ENCODE peak calls at places on chromosomes 6 and 20, in four cellular contexts. Y, T, R and F are unnamed samples.

GRCh38 chr6:21831531-21832291 is 238.2 kb downstream of the SOX4 start:
- DNase-seq in Y (no peak), T (peak; percentile 54), R (no peak), F (no peak)

GRCh38 chr20:45019027-45019763 is 52.9 kb downstream of the STK4 start:
- DNase-seq in Y (no peak), T (no peak), R (no peak), F (peak; percentile 67)

GRCh38 chr6:158605266-158605878 is 39.2 kb downstream of the DYNLT1 start:
- DNase-seq in Y (no peak), T (peak; percentile 77), R (no peak), F (peak; percentile 79)

GRCh38 chr20:32440069-32440757 is 82.1 kb downstream of the ASXL1 start:
- DNase-seq in Y (no peak), T (no peak), R (peak; percentile 64), F (no peak)

GRCh38 chr6:8006208-8006607 is 58.0 kb downstream of the BLOC1S5 start:
- DNase-seq in Y (no peak), T (peak; percentile 24), R (no peak), F (no peak)

GRCh38 chr6:66096679-66097078 is 389.7 kb upstream of the EYS start:
- DNase-seq in Y (peak; percentile 59), T (no peak), R (no peak), F (no peak)

GRCh38 chr6:142702501-142703460 is 242.2 kb downstream of the HIVEP2 start:
- DNase-seq in Y (peak; percentile 79), T (peak; percentile 17), R (no peak), F (no peak)

GRCh38 chr20:57397004-57397692 is 6.0 kb downstream of the RBM38 start:
- DNase-seq in Y (peak; percentile 21), T (no peak), R (no peak), F (no peak)

GRCh38 chr6:166258854-166259276 is 49.3 kb downstream of the PRR18 start:
- DNase-seq in Y (peak; percentile 91), T (no peak), R (no peak), F (no peak)

GRCh38 chr20:44279228-44279627 is 31.8 kb downstream of the FITM2 start:
- DNase-seq in Y (no peak), T (no peak), R (no peak), F (no peak)

GRCh38 chr20:53655909-53656652 is 62.4 kb upstream of the ZNF217 start:
- DNase-seq in Y (no peak), T (no peak), R (no peak), F (no peak)

GRCh38 chr6:18308070-18308735 is 43.9 kb upstream of the DEK start:
- DNase-seq in Y (no peak), T (no peak), R (no peak), F (no peak)

GRCh38 chr20:39049684-39050554 is 87.8 kb downstream of the DHX35 start:
- DNase-seq in Y (peak; percentile 96), T (peak; percentile 90), R (no peak), F (peak; percentile 40)

GRCh38 chr6:150282806-150283205 is 86.0 kb upstream of the IYD start:
- DNase-seq in Y (no peak), T (no peak), R (no peak), F (no peak)

GRCh38 chr6:15368873-15369272 is 123.0 kb downstream of the JARID2 start:
- DNase-seq in Y (no peak), T (no peak), R (no peak), F (no peak)

GRCh38 chr6:302760-303159 is 10.5 kb downstream of the DUSP22 start:
- DNase-seq in Y (no peak), T (no peak), R (no peak), F (no peak)
- H3K9me3 ChIP-seq in Y (no peaks in the 10 kb centered on the region), T (no peaks in the 10 kb centered on the region), R (no peaks in the 10 kb centered on the region), F (peaks cover 13% of the 10 kb centered on the region)

GRCh38 chr20:60024245-60024644 is 66.0 kb downstream of the CDH26 start:
- DNase-seq in Y (no peak), T (no peak), R (no peak), F (no peak)
- H3K4me1 ChIP-seq in Y (no peaks in the 10 kb centered on the region), T (no peaks in the 10 kb centered on the region), R (no peaks in the 10 kb centered on the region), F (no peaks in the 10 kb centered on the region)

GRCh38 chr6:10589983-10590382 is 68.8 kb downstream of the GCNT2 start:
- DNase-seq in Y (no peak), T (no peak), R (no peak), F (no peak)

GRCh38 chr6:10588562-10589428 is 67.6 kb downstream of the GCNT2 start:
- DNase-seq in Y (no peak), T (no peak), R (no peak), F (no peak)

GRCh38 chr6:10589429-10589727 is 68.2 kb downstream of the GCNT2 start:
- DNase-seq in Y (no peak), T (no peak), R (no peak), F (no peak)

GRCh38 chr6:10586302-10586701 is 65.2 kb downstream of the GCNT2 start:
- DNase-seq in Y (no peak), T (peak; percentile 39), R (no peak), F (no peak)

DNA sequence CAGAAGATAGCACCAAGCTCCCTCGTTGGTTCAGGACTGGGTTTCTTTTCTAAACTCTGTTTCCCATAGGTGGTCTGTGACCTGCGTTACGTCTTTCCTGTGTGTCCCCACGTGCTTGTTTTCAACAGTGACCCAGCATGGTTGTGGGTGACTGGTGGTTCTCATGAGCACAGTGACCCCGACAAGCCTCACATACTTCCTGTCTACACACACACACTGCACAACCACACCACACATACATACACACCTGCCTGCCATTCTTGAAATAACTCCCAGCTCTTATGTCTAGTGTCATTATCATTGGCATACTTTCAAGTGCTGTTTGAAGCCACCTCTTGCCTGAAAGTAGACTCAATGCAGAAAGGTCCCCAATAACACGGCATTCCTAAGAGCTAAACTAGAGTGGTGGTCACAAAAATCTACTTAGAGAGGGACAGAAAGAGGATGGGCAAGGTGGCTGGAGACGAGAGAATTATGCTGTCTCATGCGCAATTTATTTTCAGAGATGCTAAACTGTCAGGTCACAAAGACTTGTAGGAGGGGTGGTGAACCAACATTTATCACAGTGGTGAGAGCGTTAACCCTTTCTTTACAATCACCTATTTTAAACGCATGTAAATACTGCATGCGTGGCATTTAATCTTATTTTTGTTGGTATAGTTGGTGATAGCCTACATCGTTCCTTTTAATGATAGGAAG is 66.7 kb downstream of the GCNT2 start:
- DNase-seq in Y (no peak), T (no peak), R (no peak), F (no peak)
- H3K4me3 ChIP-seq in Y (no peak overlapping the region), T (peak overlapping the region; percentile 53), R (no peak overlapping the region), F (no peak overlapping the region)

GRCh38 chr6:168640181-168640580 is 199.2 kb downstream of the SMOC2 start:
- DNase-seq in Y (no peak), T (no peak), R (no peak), F (no peak)

GRCh38 chr6:168641455-168641854 is 200.5 kb downstream of the SMOC2 start:
- DNase-seq in Y (no peak), T (no peak), R (no peak), F (peak; percentile 13)

GRCh38 chr6:168645326-168645725 is 204.3 kb downstream of the SMOC2 start:
- DNase-seq in Y (no peak), T (no peak), R (no peak), F (no peak)

GRCh38 chr6:168640738-168641137 is 199.8 kb downstream of the SMOC2 start:
- DNase-seq in Y (no peak), T (no peak), R (no peak), F (no peak)

GRCh38 chr6:168643401-168643800 is 202.4 kb downstream of the SMOC2 start:
- DNase-seq in Y (no peak), T (no peak), R (no peak), F (no peak)
- H3K9me3 ChIP-seq in Y (no peaks in the 10 kb centered on the region), T (no peaks in the 10 kb centered on the region), R (no peaks in the 10 kb centered on the region), F (no peaks in the 10 kb centered on the region)

GRCh38 chr20:47359533-47360206 is 3.2 kb upstream of the ZMYND8 start:
- DNase-seq in Y (no peak), T (no peak), R (no peak), F (no peak)

GRCh38 chr20:47360489-47361267 is 4.2 kb upstream of the ZMYND8 start:
- DNase-seq in Y (peak; percentile 90), T (peak; percentile 94), R (peak; percentile 95), F (peak; percentile 86)

GRCh38 chr20:47362361-47363219 is 6.1 kb upstream of the ZMYND8 start:
- DNase-seq in Y (no peak), T (no peak), R (no peak), F (no peak)

GRCh38 chr20:47360207-47360488 is 3.6 kb upstream of the ZMYND8 start:
- DNase-seq in Y (no peak), T (no peak), R (no peak), F (no peak)

GRCh38 chr20:47361268-47361665 is 4.8 kb upstream of the ZMYND8 start:
- DNase-seq in Y (no peak), T (no peak), R (no peak), F (no peak)
- H3K4me1 ChIP-seq in Y (peaks cover 68% of the 10 kb centered on the region), T (peaks cover 62% of the 10 kb centered on the region), R (peaks cover 57% of the 10 kb centered on the region), F (peaks cover 53% of the 10 kb centered on the region)

GRCh38 chr6:4935486-4935885 is 68.4 kb downstream of the RPP40 start:
- DNase-seq in Y (no peak), T (no peak), R (no peak), F (no peak)

GRCh38 chr6:4936681-4937041 is 67.2 kb downstream of the RPP40 start:
- DNase-seq in Y (no peak), T (peak; percentile 49), R (no peak), F (peak; percentile 42)

GRCh38 chr6:4939241-4939640 is 64.6 kb downstream of the RPP40 start:
- DNase-seq in Y (no peak), T (no peak), R (no peak), F (no peak)

GRCh38 chr6:4937414-4937813 is 66.4 kb downstream of the RPP40 start:
- DNase-seq in Y (peak; percentile 63), T (no peak), R (no peak), F (no peak)

GRCh38 chr6:4935981-4936680 is 67.7 kb downstream of the RPP40 start:
- DNase-seq in Y (no peak), T (no peak), R (no peak), F (peak; percentile 38)
- H3K4me3 ChIP-seq in Y (no peak overlapping the region), T (no peak overlapping the region), R (no peak overlapping the region), F (no peak overlapping the region)

GRCh38 chr20:12406978-12407377 is 489.3 kb downstream of the BTBD3 start:
- DNase-seq in Y (no peak), T (no peak), R (no peak), F (no peak)

GRCh38 chr20:12404941-12405340 is 487.2 kb downstream of the BTBD3 start:
- DNase-seq in Y (no peak), T (no peak), R (no peak), F (no peak)

GRCh38 chr20:12411246-12411940 is 493.7 kb downstream of the BTBD3 start:
- DNase-seq in Y (no peak), T (no peak), R (no peak), F (no peak)

GRCh38 chr20:12410783-12411182 is 493.1 kb downstream of the BTBD3 start:
- DNase-seq in Y (no peak), T (no peak), R (no peak), F (no peak)

GRCh38 chr20:12409501-12409900 is 491.8 kb downstream of the BTBD3 start:
- DNase-seq in Y (no peak), T (no peak), R (no peak), F (no peak)
- H3K9me3 ChIP-seq in Y (peaks cover 52% of the 10 kb centered on the region), T (no peaks in the 10 kb centered on the region), R (peaks cover 8% of the 10 kb centered on the region), F (no peaks in the 10 kb centered on the region)